ENCODE peak calls at places on chromosome 6, in nine cellular contexts. U is heart left ventricle; L is astrocyte; F is NCI-H1092; E is AG08396; Z is activated naive CD8-positive, alpha-beta T cell treated with anti-CD3 and anti-CD28 coated beads for 36 hours; R is activated CD8-positive, alpha-beta memory T cell treated with anti-CD3 and anti-CD28 coated beads for 1 hour; Q is activated T-cell treated with anti-CD3 and anti-CD28 coated beads for 1 hour; C is NCI-H345. Y is an unnamed sample.

GRCh38 chr6:83310046-83310445 is 116.9 kb downstream of the RWDD2A start:
- DNase-seq in U (no peak), L (no peak), F (no peak), E (no peak), Z (no peak), R (no peak), Q (no peak), C (no peak), Y (no peak)

GRCh38 chr6:121886223-121886830 is 450.9 kb downstream of the GJA1 start:
- DNase-seq in U (no peak), L (no peak), F (no peak), E (no peak), Z (no peak), R (no peak), Q (no peak), C (no peak), Y (no peak)

GRCh38 chr6:1608222-1608975 is 1.3 kb upstream of the FOXC1 start:
- DNase-seq in U (no peak), L (no peak), F (no peak), E (no peak), Z (no peak), R (no peak), Q (no peak), C (no peak), Y (no peak)

GRCh38 chr6:131733376-131734016 is 22.7 kb upstream of the CTAGE9 start:
- DNase-seq in U (peak), L (peak), F (no peak), E (no peak), Z (no peak), R (no peak), Q (no peak), C (no peak), Y (no peak)

GRCh38 chr6:121521164-121521555 is 85.7 kb downstream of the GJA1 start:
- DNase-seq in U (no peak), L (no peak), F (no peak), E (no peak), Z (no peak), R (no peak), Q (no peak), C (no peak), Y (no peak)

GRCh38 chr6:12132351-12133222 is 120.5 kb downstream of the HIVEP1 start:
- DNase-seq in U (no peak), L (peak), F (no peak), E (no peak), Z (no peak), R (no peak), Q (no peak), C (no peak), Y (no peak)

GRCh38 chr6:147065786-147066185 is 138.4 kb upstream of the STXBP5 start:
- DNase-seq in U (no peak), L (no peak), F (no peak), E (no peak), Z (no peak), R (no peak), Q (no peak), C (peak), Y (no peak)

GRCh38 chr6:145815351-145815772 is 767 bp upstream of the FBXO30 start:
- DNase-seq in U (peak), L (peak), F (no peak), E (peak), Z (no peak), R (no peak), Q (no peak), C (peak), Y (no peak)

GRCh38 chr6:84457276-84457675 is 229.8 kb upstream of the CEP162 start:
- DNase-seq in U (no peak), L (peak), F (no peak), E (no peak), Z (no peak), R (no peak), Q (no peak), C (no peak), Y (no peak)

GRCh38 chr6:30876039-30876730 is 8.1 kb upstream of the DDR1 start:
- DNase-seq in U (no peak), L (peak), F (no peak), E (peak), Z (no peak), R (no peak), Q (no peak), C (no peak), Y (peak)

GRCh38 chr6:45569210-45569945 is 191.6 kb upstream of the SUPT3H start:
- DNase-seq in U (peak), L (no peak), F (no peak), E (no peak), Z (no peak), R (no peak), Q (no peak), C (no peak), Y (no peak)

GRCh38 chr6:13044390-13044789 is 283.9 kb downstream of the TBC1D7 start:
- DNase-seq in U (peak), L (peak), F (no peak), E (no peak), Z (no peak), R (no peak), Q (no peak), C (no peak), Y (no peak)

GRCh38 chr6:162119349-162119748 is 608.2 kb downstream of the PRKN start:
- DNase-seq in U (peak), L (peak), F (no peak), E (no peak), Z (no peak), R (no peak), Q (no peak), C (no peak), Y (no peak)

GRCh38 chr6:40328376-40328987 is 258.7 kb downstream of the LRFN2 start:
- DNase-seq in U (no peak), L (no peak), F (peak), E (no peak), Z (peak), R (no peak), Q (peak), C (peak), Y (no peak)

GRCh38 chr6:21902766-21903165 is 309.2 kb downstream of the SOX4 start:
- DNase-seq in U (no peak), L (no peak), F (no peak), E (no peak), Z (no peak), R (no peak), Q (no peak), C (no peak), Y (no peak)

GRCh38 chr6:82118150-82118562 is 129.4 kb downstream of the IBTK start:
- DNase-seq in U (no peak), L (peak), F (no peak), E (no peak), Z (no peak), R (no peak), Q (no peak), C (no peak), Y (no peak)

GRCh38 chr6:166488081-166488685 is 98.3 kb downstream of the RAMACL start:
- DNase-seq in U (peak), L (no peak), F (no peak), E (no peak), Z (peak), R (peak), Q (peak), C (no peak), Y (no peak)